ENCODE peak calls at places on chromosomes 6 and 20, in six cellular contexts. G is BE2C; S is effector memory CD4-positive, alpha-beta T cell; W is stomach; C is heart right ventricle; N is ascending aorta. K is an unnamed sample.
A peak's percentile ranks its signal among the peaks of the same experiment; 100 is the strongest.

GRCh38 chr6:93787841-93788240 is 368.5 kb upstream of the EPHA7 start:
- DNase-seq in G (no peak), S (no peak), W (no peak), C (no peak), N (no peak), K (no peak)

GRCh38 chr6:27605401-27606342 is 132.8 kb upstream of the ZNF184 start:
- DNase-seq in G (peak; percentile 73), S (no peak), W (no peak), C (no peak), N (no peak), K (no peak)

GRCh38 chr6:161137839-161138544 is 135.9 kb downstream of the AGPAT4 start:
- DNase-seq in G (no peak), S (no peak), W (no peak), C (no peak), N (no peak), K (peak; percentile 72)

GRCh38 chr20:51695574-51696303 is 72.5 kb downstream of the ATP9A start:
- DNase-seq in G (no peak), S (no peak), W (peak; percentile 31), C (no peak), N (no peak), K (no peak)

GRCh38 chr6:13695217-13695616 is 16.4 kb downstream of the RANBP9 start:
- DNase-seq in G (no peak), S (no peak), W (no peak), C (no peak), N (no peak), K (no peak)

GRCh38 chr6:2911171-2911570 is 8.1 kb upstream of the SERPINB9 start:
- DNase-seq in G (no peak), S (no peak), W (no peak), C (no peak), N (peak; percentile 15), K (no peak)

GRCh38 chr6:17630511-17631073 is 30.5 kb downstream of the FAM8A1 start:
- DNase-seq in G (no peak), S (no peak), W (no peak), C (no peak), N (no peak), K (no peak)

GRCh38 chr6:134480593-134480992 is 162.7 kb upstream of the SGK1 start:
- DNase-seq in G (no peak), S (no peak), W (peak; percentile 83), C (no peak), N (no peak), K (no peak)

GRCh38 chr6:117329926-117330325 is 64.6 kb downstream of the VGLL2 start:
- DNase-seq in G (no peak), S (no peak), W (no peak), C (no peak), N (no peak), K (no peak)

GRCh38 chr6:20208687-20209378 is 3.4 kb downstream of the MBOAT1 start:
- DNase-seq in G (no peak), S (no peak), W (no peak), C (no peak), N (no peak), K (no peak)

GRCh38 chr20:38997622-38998021 is 35.5 kb downstream of the DHX35 start:
- DNase-seq in G (no peak), S (no peak), W (no peak), C (no peak), N (no peak), K (no peak)

GRCh38 chr20:37539956-37540455 is 12.3 kb upstream of the BLCAP start:
- DNase-seq in G (no peak), S (no peak), W (no peak), C (no peak), N (no peak), K (no peak)

GRCh38 chr6:143060806-143061596 is at the start of gene AIG1:
- DNase-seq in G (peak; percentile 66), S (peak; percentile 45), W (no peak), C (no peak), N (no peak), K (no peak)

GRCh38 chr6:35086282-35086632 is 54.9 kb downstream of the TCP11 start:
- DNase-seq in G (no peak), S (no peak), W (no peak), C (no peak), N (no peak), K (no peak)

GRCh38 chr6:35086636-35087360 is 54.3 kb downstream of the TCP11 start:
- DNase-seq in G (no peak), S (no peak), W (no peak), C (no peak), N (no peak), K (no peak)

GRCh38 chr6:35084041-35084491 is 57.1 kb downstream of the TCP11 start:
- DNase-seq in G (peak; percentile 69), S (no peak), W (no peak), C (no peak), N (peak; percentile 62), K (no peak)

GRCh38 chr6:35084511-35085203 is 56.5 kb downstream of the TCP11 start:
- DNase-seq in G (no peak), S (no peak), W (no peak), C (no peak), N (peak; percentile 60), K (peak; percentile 81)

GRCh38 chr6:35085359-35086281 is 55.5 kb downstream of the TCP11 start:
- DNase-seq in G (no peak), S (no peak), W (no peak), C (no peak), N (peak; percentile 52), K (no peak)
- H3K36me3 ChIP-seq in G (no peaks in the 10 kb centered on the region), S (peaks cover 52% of the 10 kb centered on the region), W (peaks cover 98% of the 10 kb centered on the region), C (peaks cover 6% of the 10 kb centered on the region), N (peaks cover 83% of the 10 kb centered on the region), K (peaks cover 4% of the 10 kb centered on the region)

DNA sequence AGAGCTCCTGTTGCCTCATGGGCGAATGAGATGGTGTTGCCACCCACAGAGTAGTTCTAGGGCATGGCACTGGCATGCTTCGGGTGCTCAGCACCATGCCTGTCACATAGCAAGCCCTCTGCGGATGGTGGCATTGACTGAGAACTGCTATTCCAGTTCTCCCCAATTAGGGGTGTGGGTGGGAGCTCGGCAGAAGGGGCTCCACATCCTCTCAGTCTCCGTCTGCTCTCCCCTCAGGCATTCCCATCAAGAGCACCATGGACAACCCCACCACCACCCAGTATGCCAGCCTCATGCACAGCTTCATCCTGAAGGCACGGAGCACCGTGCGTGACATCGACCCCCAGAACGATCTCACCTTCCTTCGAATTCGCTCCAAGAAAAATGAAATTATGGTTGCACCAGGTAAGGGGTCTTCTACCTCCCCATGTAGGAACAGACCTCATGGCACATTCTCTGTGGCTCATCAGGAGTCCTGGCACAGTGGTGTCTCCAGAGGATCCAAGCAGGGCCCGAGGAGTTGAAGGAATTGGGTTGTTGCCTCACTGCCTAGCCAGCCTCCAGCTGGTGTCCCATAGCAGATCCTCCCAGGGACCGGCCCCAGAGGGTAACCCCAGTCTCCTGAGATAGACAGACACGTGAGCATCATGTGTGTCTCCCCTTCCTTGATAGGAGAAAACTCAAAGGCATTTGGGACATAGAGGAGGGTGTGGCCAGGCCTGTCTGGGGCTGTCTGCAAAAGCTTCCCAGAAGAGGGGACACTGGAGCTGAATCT is 18.4 kb downstream of the DYNLRB1 start:
- DNase-seq in G (no peak), S (no peak), W (no peak), C (no peak), N (no peak), K (no peak)
- H3K36me3 ChIP-seq in G (peaks cover 81% of the 10 kb centered on the region), S (peaks cover 60% of the 10 kb centered on the region), W (peaks cover 97% of the 10 kb centered on the region), C (no peaks in the 10 kb centered on the region), N (peaks cover 75% of the 10 kb centered on the region), K (no peaks in the 10 kb centered on the region)

DNA sequence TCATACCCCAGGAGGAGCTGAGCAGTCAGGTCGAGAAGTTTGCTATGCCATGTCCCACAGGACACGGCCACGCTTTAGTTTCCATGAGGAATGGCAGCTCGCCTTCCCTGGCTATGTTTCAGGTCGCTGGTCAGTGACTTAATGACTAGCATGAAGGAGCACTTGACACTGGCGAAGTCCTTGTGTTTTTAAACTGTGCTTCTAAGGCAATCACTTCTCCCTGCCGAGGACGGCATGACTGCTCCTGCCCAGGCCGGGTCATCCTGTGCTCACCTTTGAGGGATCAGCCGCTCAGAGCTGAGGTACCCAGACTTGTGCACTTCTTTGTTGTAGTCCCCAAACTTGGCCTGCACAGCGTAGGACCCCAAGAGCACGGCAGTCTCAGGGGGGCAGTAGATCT is 34.1 kb downstream of the EZR start:
- DNase-seq in G (no peak), S (no peak), W (peak; percentile 7), C (no peak), N (peak; percentile 55), K (no peak)
- H3K36me3 ChIP-seq in G (peaks cover 91% of the 10 kb centered on the region), S (peaks cover 88% of the 10 kb centered on the region), W (peaks cover 94% of the 10 kb centered on the region), C (peaks cover 9% of the 10 kb centered on the region), N (peaks cover 53% of the 10 kb centered on the region), K (no peaks in the 10 kb centered on the region)

GRCh38 chr20:23375827-23376226 is 13.8 kb downstream of the GZF1 start:
- DNase-seq in G (no peak), S (no peak), W (no peak), C (no peak), N (no peak), K (no peak)

GRCh38 chr20:23370873-23371272 is 8.9 kb downstream of the GZF1 start:
- DNase-seq in G (no peak), S (no peak), W (no peak), C (no peak), N (no peak), K (no peak)

GRCh38 chr20:23371496-23371895 is 9.5 kb downstream of the GZF1 start:
- DNase-seq in G (no peak), S (no peak), W (no peak), C (no peak), N (no peak), K (no peak)

GRCh38 chr20:23370274-23370673 is 8.3 kb downstream of the GZF1 start:
- DNase-seq in G (no peak), S (no peak), W (no peak), C (no peak), N (no peak), K (no peak)

GRCh38 chr20:23374441-23374840 is 12.5 kb downstream of the GZF1 start:
- DNase-seq in G (no peak), S (no peak), W (no peak), C (no peak), N (no peak), K (no peak)
- H3K36me3 ChIP-seq in G (peaks cover 71% of the 10 kb centered on the region), S (peaks cover 58% of the 10 kb centered on the region), W (peaks cover 96% of the 10 kb centered on the region), C (peaks cover 3% of the 10 kb centered on the region), N (peaks cover 49% of the 10 kb centered on the region), K (no peaks in the 10 kb centered on the region)

GRCh38 chr6:111591901-111592461 is 13.7 kb downstream of the TRAF3IP2 start:
- DNase-seq in G (no peak), S (no peak), W (no peak), C (no peak), N (no peak), K (no peak)
- H3K36me3 ChIP-seq in G (no peaks in the 10 kb centered on the region), S (peaks cover 7% of the 10 kb centered on the region), W (peaks cover 32% of the 10 kb centered on the region), C (no peaks in the 10 kb centered on the region), N (no peaks in the 10 kb centered on the region), K (no peaks in the 10 kb centered on the region)

K was measured in vagina.